ENCODE peak calls at places on chromosome 7, in six cellular contexts. C is dorsolateral prefrontal cortex, F is lower lobe of right lung, L is lung, Z is left ventricle myocardium inferior, A is neuronal stem cell. Q is an unnamed sample.
A peak's percentile ranks its signal among the peaks of the same experiment; 100 is the strongest.

GRCh38 chr7:64494912-64495461 is 67.9 kb downstream of the ZNF680 start:
- DNase-seq in A (no peak), F (no peak), C (no peak), Z (no peak), L (no peak), Q (no peak)

GRCh38 chr7:128450409-128450808 is 5.3 kb upstream of the HILPDA start:
- DNase-seq in Z (no peak), C (no peak), A (no peak), F (no peak), L (no peak), Q (no peak)

GRCh38 chr7:44136731-44137130 is 4.4 kb downstream of the MYL7 start:
- DNase-seq in C (no peak), A (no peak), L (no peak), Z (no peak), F (no peak), Q (no peak)

GRCh38 chr7:39062811-39063210 is 85.1 kb downstream of the POU6F2 start:
- DNase-seq in F (no peak), Z (no peak), L (no peak), A (no peak), C (no peak), Q (no peak)

GRCh38 chr7:5296627-5297226 is 14.0 kb downstream of the SLC29A4 start:
- DNase-seq in L (no peak), F (peak; percentile 42), A (peak; percentile 75), Z (no peak), C (no peak), Q (peak; percentile 74)

GRCh38 chr7:2230882-2231281 is 1.9 kb downstream of the MAD1L1 start:
- DNase-seq in Z (no peak), C (no peak), A (no peak), F (no peak), L (no peak), Q (no peak)

GRCh38 chr7:7329321-7329720 is 147.0 kb downstream of the C1GALT1 start:
- DNase-seq in C (no peak), Z (no peak), A (no peak), L (no peak), F (no peak), Q (no peak)

GRCh38 chr7:79272066-79272669 is 181.3 kb downstream of the MAGI2 start:
- DNase-seq in L (no peak), C (no peak), F (no peak), A (peak; percentile 8), Z (no peak), Q (peak; percentile 6)

GRCh38 chr7:151381083-151381332 is 28.8 kb downstream of the WDR86 start:
- DNase-seq in C (no peak), Z (no peak), A (no peak), L (no peak), F (no peak), Q (no peak)

GRCh38 chr7:81887098-81887497 is 117.3 kb upstream of the HGF start:
- DNase-seq in Z (no peak), C (no peak), F (no peak), A (no peak), L (no peak), Q (no peak)

GRCh38 chr7:129502708-129503685 is 666 bp downstream of the SMKR1 start:
- DNase-seq in C (no peak), L (no peak), A (peak; percentile 43), F (no peak), Z (no peak), Q (peak; percentile 9)

GRCh38 chr7:122858310-122858709 is 27.9 kb downstream of the CADPS2 start:
- DNase-seq in Z (no peak), F (no peak), L (no peak), A (no peak), C (no peak), Q (no peak)

GRCh38 chr7:113071465-113071864 is 15.2 kb downstream of the GPR85 start:
- DNase-seq in C (no peak), F (peak; percentile 51), L (no peak), Z (no peak), A (no peak), Q (no peak)

GRCh38 chr7:35995334-35995733 is 157.7 kb upstream of the EEPD1 start:
- DNase-seq in C (no peak), Z (no peak), F (no peak), A (no peak), L (no peak), Q (no peak)

GRCh38 chr7:133082390-133082766 is 488 bp upstream of the CHCHD3 start:
- DNase-seq in A (no peak), Z (no peak), L (no peak), C (no peak), F (no peak), Q (no peak)

GRCh38 chr7:12771378-12771877 is 84.0 kb downstream of the ARL4A start:
- DNase-seq in L (peak; percentile 29), F (no peak), Z (no peak), A (peak; percentile 24), C (peak; percentile 49), Q (no peak)

GRCh38 chr7:128398016-128398840 is 11.6 kb downstream of the IMPDH1 start:
- DNase-seq in Z (peak; percentile 53), L (peak; percentile 63), C (peak; percentile 74), A (no peak), F (no peak), Q (no peak)

GRCh38 chr7:141262101-141262819 is 188.4 kb downstream of the TMEM178B start:
- DNase-seq in A (no peak), Z (no peak), C (no peak), L (no peak), F (no peak), Q (no peak)

GRCh38 chr7:27191081-27191715 is 6.2 kb upstream of the HOXA11 start:
- DNase-seq in L (no peak), C (no peak), Z (no peak), A (no peak), F (no peak), Q (no peak)

GRCh38 chr7:5282464-5283316 is at the start of gene SLC29A4:
- DNase-seq in F (no peak), A (no peak), L (no peak), C (peak; percentile 50), Z (peak; percentile 65), Q (no peak)

GRCh38 chr7:42222891-42223290 is 14.1 kb downstream of the GLI3 start:
- DNase-seq in F (no peak), A (no peak), Z (no peak), L (no peak), C (no peak), Q (no peak)

DNA sequence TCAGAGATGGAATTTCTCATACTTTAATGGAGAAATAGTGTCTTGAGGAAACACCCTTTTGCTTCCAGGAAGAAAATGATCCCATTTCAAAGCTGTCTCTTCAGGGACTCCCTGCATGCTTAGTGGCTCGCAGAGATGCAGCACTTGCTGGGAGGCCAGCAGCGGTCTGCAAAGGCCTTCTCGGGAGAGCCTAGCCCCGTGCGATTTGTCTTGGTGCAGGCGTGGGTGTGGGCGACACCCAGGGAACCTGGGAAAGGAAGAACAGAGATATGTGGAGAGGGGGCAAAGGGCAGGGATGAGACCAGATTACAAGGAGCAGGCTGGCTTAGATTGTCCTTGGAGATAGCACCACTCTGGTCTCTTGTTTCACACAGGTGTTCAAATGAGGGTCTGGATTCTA is 352.3 kb upstream of the PODXL start:
- DNase-seq in F (no peak), C (no peak), Z (no peak), A (no peak), L (no peak), Q (no peak)
- H3K27me3 ChIP-seq in F (peaks cover 50% of the 10 kb centered on the region), C (peaks cover 3% of the 10 kb centered on the region), Z (peaks cover 100% of the 10 kb centered on the region), A (no peaks in the 10 kb centered on the region), L (no peaks in the 10 kb centered on the region), Q (no peaks in the 10 kb centered on the region)

GRCh38 chr7:55020481-55020871 is 1.7 kb downstream of the EGFR start:
- DNase-seq in A (no peak), Z (peak; percentile 45), L (peak; percentile 71), C (no peak), F (peak; percentile 64), Q (no peak)
- H3K27me3 ChIP-seq in A (no peaks in the 10 kb centered on the region), Z (peaks cover 47% of the 10 kb centered on the region), L (no peaks in the 10 kb centered on the region), C (peaks cover 11% of the 10 kb centered on the region), F (peaks cover 8% of the 10 kb centered on the region), Q (peaks cover 24% of the 10 kb centered on the region)

DNA sequence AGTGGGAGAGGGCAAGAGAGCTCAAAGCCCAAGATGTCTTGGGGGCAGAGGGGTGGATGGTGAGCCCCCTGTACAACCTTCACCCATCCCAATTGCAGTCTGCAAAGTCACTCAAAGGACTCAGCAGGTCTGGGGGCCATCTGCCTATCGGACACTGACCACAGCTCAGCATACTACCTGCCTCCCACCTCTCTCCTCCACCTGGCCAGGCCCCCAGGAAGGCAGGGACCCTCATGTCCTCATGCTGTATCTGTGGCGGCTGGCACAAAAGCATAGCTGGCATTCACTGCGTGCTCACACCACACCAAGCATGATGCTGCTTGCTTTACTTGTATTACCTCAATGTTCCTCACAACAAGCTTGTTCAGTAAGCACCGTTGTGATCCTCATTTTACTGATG is 16.2 kb upstream of the CRHR2 start:
- DNase-seq in L (no peak), F (no peak), C (no peak), Z (no peak), A (no peak), Q (no peak)
- H3K27me3 ChIP-seq in L (no peaks in the 10 kb centered on the region), F (peaks cover 6% of the 10 kb centered on the region), C (no peaks in the 10 kb centered on the region), Z (no peaks in the 10 kb centered on the region), A (no peaks in the 10 kb centered on the region), Q (no peaks in the 10 kb centered on the region)

GRCh38 chr7:100896743-100897051 is 1.0 kb upstream of the ACHE start:
- DNase-seq in Z (no peak), L (no peak), A (no peak), C (no peak), F (no peak), Q (no peak)
- H3K27me3 ChIP-seq in Z (peaks cover 94% of the 10 kb centered on the region), L (no peaks in the 10 kb centered on the region), A (peaks cover 15% of the 10 kb centered on the region), C (no peaks in the 10 kb centered on the region), F (peaks cover 61% of the 10 kb centered on the region), Q (peaks cover 16% of the 10 kb centered on the region)

GRCh38 chr7:11604505-11604904 is 227.5 kb downstream of the THSD7A start:
- DNase-seq in L (no peak), C (no peak), A (no peak), Z (no peak), F (no peak), Q (no peak)

GRCh38 chr7:11605749-11606148 is 226.2 kb downstream of the THSD7A start:
- DNase-seq in A (no peak), F (no peak), Z (no peak), L (no peak), C (no peak), Q (no peak)

GRCh38 chr7:11612737-11613136 is 219.3 kb downstream of the THSD7A start:
- DNase-seq in Z (no peak), L (no peak), C (no peak), F (no peak), A (no peak), Q (no peak)

GRCh38 chr7:11609071-11609470 is 222.9 kb downstream of the THSD7A start:
- DNase-seq in C (no peak), F (no peak), A (no peak), Z (no peak), L (no peak), Q (no peak)

DNA sequence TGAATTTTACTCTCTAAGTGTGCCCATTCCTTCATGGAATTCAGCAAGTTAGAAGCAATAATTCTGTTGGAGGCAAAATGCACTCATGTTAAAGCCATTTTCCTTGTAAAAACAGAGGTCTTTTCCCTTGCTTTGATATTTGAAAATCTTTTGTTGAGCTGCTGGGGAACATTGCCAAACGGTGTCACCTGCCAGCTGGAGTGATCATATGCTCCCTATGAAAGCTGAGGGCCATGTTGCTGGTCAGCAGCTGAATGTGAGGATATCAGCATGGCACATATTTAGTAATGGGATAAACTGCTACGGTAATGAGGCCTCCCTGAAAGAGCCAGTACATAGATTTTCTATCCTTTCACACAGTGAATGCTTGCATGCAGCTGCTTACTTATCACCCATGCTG is 224.3 kb downstream of the THSD7A start:
- DNase-seq in A (no peak), Z (peak; percentile 20), C (no peak), L (no peak), F (no peak), Q (no peak)
- H3K27me3 ChIP-seq in A (no peaks in the 10 kb centered on the region), Z (no peaks in the 10 kb centered on the region), C (no peaks in the 10 kb centered on the region), L (no peaks in the 10 kb centered on the region), F (no peaks in the 10 kb centered on the region), Q (no peaks in the 10 kb centered on the region)

Q was measured in CD4-positive, CD25-positive, alpha-beta regulatory T cell.